ENCODE peak calls at places on chromosomes 3 and 15, in seven cellular contexts. I is ELR; T is cardiac muscle cell; S is neural progenitor cell; G is GOT3; A is stimulated activated CD4-positive, alpha-beta T cell treated with anti-CD3 and anti-CD28 coated beads, Interleukin-1b, Interleukin-23, amount 100 ng/mL, for 1 hour; C is T-cell. O is an unnamed sample.

GRCh38 chr3:11514191-11514770 is 129.4 kb downstream of the VGLL4 start:
- DNase-seq in I (peak), T (peak), S (no peak), G (no peak), A (no peak), C (no peak), O (peak)

GRCh38 chr3:58668247-58668646 is 1.7 kb upstream of the FAM3D start:
- DNase-seq in I (no peak), T (no peak), S (no peak), G (no peak), A (no peak), C (no peak), O (no peak)

GRCh38 chr15:44450172-44450571 is 22.7 kb downstream of the CTDSPL2 start:
- DNase-seq in I (no peak), T (no peak), S (no peak), G (no peak), A (no peak), C (no peak), O (no peak)

GRCh38 chr3:150783334-150783733 is 20.4 kb upstream of the SIAH2 start:
- DNase-seq in I (no peak), T (peak), S (no peak), G (no peak), A (no peak), C (no peak), O (no peak)

GRCh38 chr15:89765694-89766093 is 10.4 kb upstream of the MESP2 start:
- DNase-seq in I (no peak), T (no peak), S (no peak), G (no peak), A (no peak), C (no peak), O (no peak)

GRCh38 chr3:66402596-66403267 is 98.1 kb downstream of the LRIG1 start:
- DNase-seq in I (no peak), T (no peak), S (no peak), G (no peak), A (no peak), C (no peak), O (no peak)

GRCh38 chr15:41337631-41338522 is 5.2 kb downstream of the NUSAP1 start:
- DNase-seq in I (no peak), T (no peak), S (no peak), G (no peak), A (no peak), C (no peak), O (no peak)

GRCh38 chr3:183244219-183244618 is 8.8 kb upstream of the B3GNT5 start:
- DNase-seq in I (peak), T (peak), S (no peak), G (no peak), A (no peak), C (no peak), O (no peak)

GRCh38 chr3:128187495-128187894 is 34.2 kb downstream of the EEFSEC start:
- DNase-seq in I (no peak), T (no peak), S (no peak), G (no peak), A (no peak), C (no peak), O (no peak)

GRCh38 chr3:36729204-36730056 is 34.9 kb downstream of the DCLK3 start:
- DNase-seq in I (peak), T (peak), S (peak), G (no peak), A (no peak), C (no peak), O (no peak)

GRCh38 chr3:189488241-189488767 is 142.9 kb upstream of the TP63 start:
- DNase-seq in I (peak), T (peak), S (peak), G (no peak), A (no peak), C (no peak), O (no peak)

GRCh38 chr3:153319691-153320552 is 157.9 kb downstream of the RAP2B start:
- DNase-seq in I (no peak), T (no peak), S (no peak), G (no peak), A (no peak), C (no peak), O (no peak)

GRCh38 chr15:25437751-25438600 is 848 bp downstream of the UBE3A start:
- DNase-seq in I (peak), T (peak), S (peak), G (no peak), A (peak), C (peak), O (peak)

GRCh38 chr3:158447408-158447807 is 123.6 kb upstream of the MLF1 start:
- DNase-seq in I (no peak), T (no peak), S (no peak), G (no peak), A (no peak), C (no peak), O (no peak)

GRCh38 chr3:37861540-37862051 is at the start of gene CTDSPL:
- DNase-seq in I (peak), T (peak), S (peak), G (peak), A (no peak), C (no peak), O (no peak)

GRCh38 chr3:123390865-123391613 is 57.9 kb downstream of the ADCY5 start:
- DNase-seq in I (no peak), T (no peak), S (no peak), G (no peak), A (no peak), C (no peak), O (no peak)

GRCh38 chr15:72614810-72615532 is 39.5 kb upstream of the GOLGA6B start:
- DNase-seq in I (no peak), T (no peak), S (no peak), G (no peak), A (no peak), C (no peak), O (no peak)

GRCh38 chr15:37165420-37165819 is 65.1 kb upstream of the MEIS2 start:
- DNase-seq in I (no peak), T (no peak), S (no peak), G (no peak), A (no peak), C (no peak), O (no peak)

GRCh38 chr15:29859293-29859692 is 37.0 kb upstream of the TJP1 start:
- DNase-seq in I (no peak), T (no peak), S (no peak), G (no peak), A (no peak), C (no peak), O (no peak)

GRCh38 chr15:82176528-82176927 is 86.0 kb downstream of the EFL1 start:
- DNase-seq in I (no peak), T (no peak), S (no peak), G (no peak), A (no peak), C (no peak), O (no peak)

GRCh38 chr3:62122819-62123218 is 250.5 kb downstream of the FEZF2 start:
- DNase-seq in I (no peak), T (no peak), S (no peak), G (no peak), A (no peak), C (no peak), O (no peak)

GRCh38 chr15:84826369-84826823 is 9.2 kb downstream of the ALPK3 start:
- DNase-seq in I (peak), T (peak), S (peak), G (no peak), A (no peak), C (no peak), O (no peak)

GRCh38 chr3:135905058-135905724 is 60.3 kb upstream of the PPP2R3A start:
- DNase-seq in I (peak), T (peak), S (peak), G (no peak), A (no peak), C (no peak), O (no peak)

GRCh38 chr3:178274711-178275110 is 261.5 kb upstream of the KCNMB2 start:
- DNase-seq in I (no peak), T (no peak), S (no peak), G (no peak), A (no peak), C (no peak), O (no peak)

GRCh38 chr3:113035387-113035982 is 44.7 kb downstream of the GTPBP8 start:
- DNase-seq in I (peak), T (peak), S (peak), G (no peak), A (no peak), C (peak), O (no peak)

GRCh38 chr15:86256628-86257027 is 177.0 kb downstream of the AGBL1 start:
- DNase-seq in I (no peak), T (no peak), S (no peak), G (no peak), A (no peak), C (no peak), O (no peak)

GRCh38 chr3:153144779-153145178 is 17.2 kb upstream of the RAP2B start:
- DNase-seq in I (peak), T (peak), S (no peak), G (no peak), A (no peak), C (no peak), O (no peak)

GRCh38 chr15:58486062-58486461 is 54.3 kb downstream of the LIPC start:
- DNase-seq in I (no peak), T (no peak), S (no peak), G (no peak), A (no peak), C (no peak), O (no peak)

GRCh38 chr15:63157891-63158431 is 684 bp upstream of the RPS27L start:
- DNase-seq in I (peak), T (peak), S (peak), G (peak), A (no peak), C (no peak), O (peak)

GRCh38 chr3:179732661-179733348 is 80.0 kb downstream of the USP13 start:
- DNase-seq in I (peak), T (no peak), S (no peak), G (no peak), A (no peak), C (no peak), O (no peak)

GRCh38 chr15:77026501-77027110 is 31.7 kb downstream of the PSTPIP1 start:
- DNase-seq in I (no peak), T (no peak), S (no peak), G (no peak), A (no peak), C (no peak), O (no peak)